ENCODE peak calls at places on chromosomes 1 and 21, in six cellular contexts. S is glutamatergic neuron; H is tibial nerve; P is CD8-positive, alpha-beta T cell; F is epithelial cell of esophagus; I is A549. L is an unnamed sample.

GRCh38 chr1:201468501-201468843 is 516 bp downstream of the PHLDA3 start:
- DNase-seq in S (peak; percentile 62), H (no peak), P (no peak), F (no peak), I (no peak), L (peak; percentile 90)

GRCh38 chr21:37017951-37018679 is 11.6 kb downstream of the RIPPLY3 start:
- DNase-seq in S (no peak), H (no peak), P (no peak), F (no peak), I (no peak), L (no peak)

GRCh38 chr21:26736449-26736848 is 108.8 kb downstream of the ADAMTS1 start:
- DNase-seq in S (no peak), H (no peak), P (no peak), F (no peak), I (no peak), L (no peak)

GRCh38 chr1:240111558-240111957 is 19.9 kb downstream of the FMN2 start:
- DNase-seq in S (no peak), H (no peak), P (no peak), F (no peak), I (no peak), L (no peak)

GRCh38 chr1:103107696-103108524 is at the start of gene COL11A1:
- DNase-seq in S (no peak), H (no peak), P (no peak), F (no peak), I (no peak), L (no peak)

GRCh38 chr1:185528084-185528656 is 206.0 kb upstream of the HMCN1 start:
- DNase-seq in S (no peak), H (no peak), P (no peak), F (peak; percentile 66), I (no peak), L (no peak)

GRCh38 chr1:198763298-198763714 is 124.5 kb downstream of the PTPRC start:
- DNase-seq in S (no peak), H (no peak), P (no peak), F (no peak), I (no peak), L (no peak)

GRCh38 chr1:230611128-230611914 is 31.0 kb upstream of the COG2 start:
- DNase-seq in S (no peak), H (no peak), P (no peak), F (no peak), I (no peak), L (no peak)

GRCh38 chr1:248906741-248907661 is 966 bp downstream of the PGBD2 start:
- DNase-seq in S (no peak), H (no peak), P (no peak), F (no peak), I (no peak), L (no peak)

GRCh38 chr21:44454747-44455523 is at the start of gene LRRC3:
- DNase-seq in S (peak; percentile 94), H (peak; percentile 78), P (peak; percentile 59), F (peak; percentile 33), I (peak; percentile 58), L (peak; percentile 94)

GRCh38 chr1:196309386-196309785 is 298.9 kb downstream of the KCNT2 start:
- DNase-seq in S (no peak), H (no peak), P (no peak), F (peak; percentile 62), I (no peak), L (no peak)

GRCh38 chr21:34736116-34736870 is 67.5 kb downstream of the CLIC6 start:
- DNase-seq in S (no peak), H (no peak), P (no peak), F (no peak), I (no peak), L (no peak)

GRCh38 chr21:41953249-41953830 is 478 bp downstream of the C2CD2 start:
- DNase-seq in S (peak; percentile 33), H (no peak), P (no peak), F (no peak), I (no peak), L (peak; percentile 92)

GRCh38 chr1:248196965-248197364 is at the start of gene OR2M3:
- DNase-seq in S (no peak), H (no peak), P (no peak), F (no peak), I (no peak), L (no peak)

GRCh38 chr21:32334980-32335471 is 36.4 kb downstream of the MRAP start:
- DNase-seq in S (peak; percentile 75), H (no peak), P (no peak), F (no peak), I (no peak), L (no peak)

GRCh38 chr1:61087574-61087973 is 5.2 kb downstream of the NFIA start:
- DNase-seq in S (no peak), H (no peak), P (no peak), F (no peak), I (no peak), L (no peak)

GRCh38 chr1:20717452-20718342 is at the start of gene KIF17:
- DNase-seq in S (peak; percentile 80), H (peak; percentile 47), P (peak; percentile 42), F (peak; percentile 78), I (peak; percentile 33), L (peak; percentile 97)

GRCh38 chr21:42009018-42009830 is 936 bp downstream of the ZBTB21 start:
- DNase-seq in S (peak; percentile 61), H (peak; percentile 33), P (peak; percentile 26), F (peak; percentile 28), I (peak; percentile 6), L (no peak)

GRCh38 chr21:29610960-29611359 is 312.2 kb downstream of the BACH1 start:
- DNase-seq in S (no peak), H (no peak), P (no peak), F (no peak), I (no peak), L (no peak)

DNA sequence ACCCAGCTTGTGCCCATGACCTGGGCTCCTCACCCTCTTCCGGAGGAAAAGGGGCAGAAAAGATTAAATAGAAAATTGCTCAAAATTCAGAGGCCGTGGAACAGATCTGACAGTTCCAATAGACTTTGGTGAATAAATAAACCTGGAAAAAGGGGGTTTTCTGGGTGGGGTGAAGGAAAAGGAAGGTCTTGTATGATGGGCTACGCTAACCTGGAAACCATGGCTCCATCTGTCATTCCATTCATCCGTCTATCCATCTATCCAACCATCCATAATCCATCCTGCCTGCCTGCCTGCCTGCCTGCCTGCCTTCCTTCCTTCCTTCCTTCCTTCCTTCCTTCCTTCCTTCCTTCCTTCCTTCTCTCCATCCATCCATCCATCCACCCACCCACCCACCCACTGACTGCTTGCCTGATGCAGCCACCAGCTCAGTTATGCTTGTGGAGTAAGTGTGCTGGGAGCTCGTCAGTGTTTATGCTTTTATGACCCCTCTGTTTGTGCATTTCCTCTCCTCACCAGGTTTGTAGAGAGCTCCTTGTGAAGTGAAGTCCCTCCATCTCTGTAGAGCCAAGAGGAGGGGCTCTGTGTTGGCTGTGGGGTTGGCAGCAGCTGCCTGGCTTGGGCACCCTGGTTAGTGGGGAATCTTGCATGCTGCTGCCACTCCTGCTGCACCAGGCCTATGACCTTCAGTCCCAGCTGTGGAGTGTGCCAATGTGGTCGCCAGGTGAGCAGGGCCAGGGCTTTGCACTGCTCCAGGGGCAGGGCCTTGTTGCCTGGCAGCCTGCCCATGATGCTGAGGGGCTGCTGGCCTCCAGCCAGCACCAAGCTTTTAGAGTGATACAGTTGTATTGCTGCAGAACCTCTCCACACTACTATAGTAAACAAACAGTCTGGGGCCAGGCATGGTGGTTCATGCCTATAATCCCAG is 16.0 kb upstream of the POU3F1 start:
- DNase-seq in S (no peak), H (no peak), P (no peak), F (no peak), I (no peak), L (no peak)
- TF ChIP-seq CTCF in S (no peak), H (no peak), P (no peak), F (no peak), I (no peak), L (no peak)

DNA sequence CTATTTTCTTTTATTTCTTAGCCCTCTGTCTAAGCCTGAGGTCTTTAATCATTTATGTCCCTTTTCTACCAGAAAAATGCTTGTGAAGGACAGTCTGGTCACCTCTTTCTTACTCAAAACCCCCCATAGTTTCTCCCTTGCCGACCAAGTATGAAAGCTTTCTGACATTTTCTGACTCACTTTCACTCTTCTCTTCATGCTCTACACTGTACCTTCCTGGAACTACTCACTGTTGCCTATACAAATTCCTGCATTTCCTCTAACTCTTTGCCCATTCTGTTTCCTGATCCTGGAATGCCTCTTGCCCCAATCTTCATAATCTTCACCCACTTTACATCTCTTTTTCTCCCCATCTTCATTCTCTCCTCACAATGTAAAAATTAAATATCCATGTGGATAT is 380.0 kb downstream of the HHIPL2 start:
- DNase-seq in S (no peak), H (no peak), P (no peak), F (peak; percentile 16), I (no peak), L (no peak)
- TF ChIP-seq CTCF in S (no peak), H (no peak), P (no peak), F (no peak), I (no peak), L (no peak)

GRCh38 chr1:30229557-30229956 is 493.8 kb downstream of the MATN1 start:
- DNase-seq in S (no peak), H (no peak), P (no peak), F (no peak), I (no peak), L (no peak)

GRCh38 chr1:30226648-30227047 is 496.7 kb downstream of the MATN1 start:
- DNase-seq in S (no peak), H (no peak), P (no peak), F (no peak), I (no peak), L (no peak)

GRCh38 chr1:30229960-30230359 is 493.4 kb downstream of the MATN1 start:
- DNase-seq in S (no peak), H (no peak), P (no peak), F (no peak), I (no peak), L (peak; percentile 36)

GRCh38 chr1:30234091-30234490 is 489.3 kb downstream of the MATN1 start:
- DNase-seq in S (no peak), H (no peak), P (no peak), F (no peak), I (no peak), L (no peak)

DNA sequence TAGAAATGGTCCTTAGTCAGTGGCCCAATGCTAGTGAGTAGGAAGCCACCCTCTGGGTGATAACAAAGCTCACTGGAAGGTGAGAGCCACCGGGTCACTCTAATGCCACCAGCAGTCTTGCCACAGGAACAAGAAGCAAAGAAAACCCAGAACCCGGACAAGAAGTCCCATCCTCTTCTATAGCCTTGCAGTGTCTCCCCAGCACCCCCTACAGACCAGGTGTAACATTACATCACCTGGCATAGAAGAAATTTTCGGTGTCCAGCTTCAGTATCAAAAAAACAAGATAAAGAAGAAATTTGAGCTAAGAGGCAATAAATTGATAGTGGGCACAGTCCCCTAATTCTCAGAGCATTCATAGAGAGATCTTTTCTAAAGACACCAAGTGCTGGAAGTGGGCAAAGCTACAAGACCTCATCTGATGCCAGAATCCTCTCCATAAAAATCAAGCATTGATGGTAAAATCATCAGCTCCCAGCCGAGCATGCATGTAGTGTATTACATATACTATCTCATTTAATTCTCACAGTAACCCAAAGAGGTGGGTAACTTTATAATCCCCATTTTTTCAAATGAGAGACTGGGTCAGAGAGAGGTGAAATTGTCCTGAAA is 491.0 kb downstream of the MATN1 start:
- DNase-seq in S (no peak), H (no peak), P (no peak), F (no peak), I (peak; percentile 5), L (no peak)
- TF ChIP-seq CTCF in S (peak; percentile 78), H (no peak), P (peak; percentile 44), F (peak; percentile 43), I (peak; percentile 14), L (peak; percentile 58)

GRCh38 chr1:226186124-226187018 is at the start of gene ACBD3:
- DNase-seq in S (peak; percentile 89), H (peak; percentile 90), P (peak; percentile 81), F (peak; percentile 74), I (peak; percentile 89), L (peak; percentile 91)
- TF ChIP-seq CTCF in S (no peak), H (peak; percentile 44), P (no peak), F (no peak), I (no peak), L (no peak)

GRCh38 chr1:4172659-4173599 is 272.9 kb upstream of the C1orf174 start:
- DNase-seq in S (no peak), H (no peak), P (no peak), F (no peak), I (peak; percentile 39), L (no peak)
- TF ChIP-seq CTCF in S (no peak), H (no peak), P (no peak), F (no peak), I (peak; percentile 21), L (no peak)

L was measured in upper lobe of left lung.